ENCODE peak calls at places on chromosomes 7 and 10, in nine cellular contexts. One of them, this sample, is unnamed.

GRCh38 chr7:134444961-134445315 is 14.0 kb downstream of the AKR1B1 start:
- DNase-seq in CD4-positive, alpha-beta memory T cell: no peak
- DNase-seq in caudate nucleus: no peak
- DNase-seq in right lobe of liver: no peak
- DNase-seq in neural crest cell: no peak
- DNase-seq in body of pancreas: no peak
- DNase-seq in activated CD4-positive, alpha-beta T cell treated with anti-CD3 and anti-CD28 coated beads, Interleukin-2, amount 50 U/mL, for 1 hour: no peak
- DNase-seq in mucosa of gallbladder: no peak
- DNase-seq in stimulated activated CD8-positive, alpha-beta memory T cell treated with anti-CD3 and anti-CD28 coated beads, Interleukin-15, amount 100 ng/mL, for 4 hours: no peak
- DNase-seq in this sample: no peak

GRCh38 chr10:25698638-25699037 is 235.4 kb upstream of the MYO3A start:
- DNase-seq in mucosa of gallbladder: no peak
- DNase-seq in CD4-positive, alpha-beta memory T cell: no peak
- DNase-seq in activated CD4-positive, alpha-beta T cell treated with anti-CD3 and anti-CD28 coated beads, Interleukin-2, amount 50 U/mL, for 1 hour: no peak
- DNase-seq in right lobe of liver: no peak
- DNase-seq in caudate nucleus: no peak
- DNase-seq in body of pancreas: no peak
- DNase-seq in neural crest cell: no peak
- DNase-seq in stimulated activated CD8-positive, alpha-beta memory T cell treated with anti-CD3 and anti-CD28 coated beads, Interleukin-15, amount 100 ng/mL, for 4 hours: no peak
- DNase-seq in this sample: no peak

GRCh38 chr10:123911866-123912265 is 20.3 kb upstream of the CPXM2 start:
- DNase-seq in activated CD4-positive, alpha-beta T cell treated with anti-CD3 and anti-CD28 coated beads, Interleukin-2, amount 50 U/mL, for 1 hour: no peak
- DNase-seq in CD4-positive, alpha-beta memory T cell: no peak
- DNase-seq in neural crest cell: no peak
- DNase-seq in right lobe of liver: no peak
- DNase-seq in body of pancreas: no peak
- DNase-seq in caudate nucleus: no peak
- DNase-seq in stimulated activated CD8-positive, alpha-beta memory T cell treated with anti-CD3 and anti-CD28 coated beads, Interleukin-15, amount 100 ng/mL, for 4 hours: no peak
- DNase-seq in mucosa of gallbladder: no peak
- DNase-seq in this sample: no peak

GRCh38 chr10:52322941-52323340 is 8.9 kb downstream of the DKK1 start:
- DNase-seq in caudate nucleus: no peak
- DNase-seq in body of pancreas: no peak
- DNase-seq in stimulated activated CD8-positive, alpha-beta memory T cell treated with anti-CD3 and anti-CD28 coated beads, Interleukin-15, amount 100 ng/mL, for 4 hours: no peak
- DNase-seq in right lobe of liver: no peak
- DNase-seq in mucosa of gallbladder: no peak
- DNase-seq in neural crest cell: no peak
- DNase-seq in activated CD4-positive, alpha-beta T cell treated with anti-CD3 and anti-CD28 coated beads, Interleukin-2, amount 50 U/mL, for 1 hour: no peak
- DNase-seq in CD4-positive, alpha-beta memory T cell: no peak
- DNase-seq in this sample: no peak

GRCh38 chr7:95933618-95934017 is 161.3 kb downstream of the DYNC1I1 start:
- DNase-seq in activated CD4-positive, alpha-beta T cell treated with anti-CD3 and anti-CD28 coated beads, Interleukin-2, amount 50 U/mL, for 1 hour: no peak
- DNase-seq in mucosa of gallbladder: no peak
- DNase-seq in right lobe of liver: no peak
- DNase-seq in body of pancreas: no peak
- DNase-seq in neural crest cell: no peak
- DNase-seq in stimulated activated CD8-positive, alpha-beta memory T cell treated with anti-CD3 and anti-CD28 coated beads, Interleukin-15, amount 100 ng/mL, for 4 hours: no peak
- DNase-seq in caudate nucleus: peak
- DNase-seq in CD4-positive, alpha-beta memory T cell: no peak
- DNase-seq in this sample: peak

GRCh38 chr10:102628451-102628911 is 15.8 kb upstream of the TRIM8 start:
- DNase-seq in stimulated activated CD8-positive, alpha-beta memory T cell treated with anti-CD3 and anti-CD28 coated beads, Interleukin-15, amount 100 ng/mL, for 4 hours: no peak
- DNase-seq in right lobe of liver: peak
- DNase-seq in activated CD4-positive, alpha-beta T cell treated with anti-CD3 and anti-CD28 coated beads, Interleukin-2, amount 50 U/mL, for 1 hour: no peak
- DNase-seq in body of pancreas: peak
- DNase-seq in CD4-positive, alpha-beta memory T cell: no peak
- DNase-seq in mucosa of gallbladder: no peak
- DNase-seq in caudate nucleus: peak
- DNase-seq in neural crest cell: no peak
- DNase-seq in this sample: peak

GRCh38 chr7:121107923-121108498 is 119.5 kb downstream of the CPED1 start:
- DNase-seq in stimulated activated CD8-positive, alpha-beta memory T cell treated with anti-CD3 and anti-CD28 coated beads, Interleukin-15, amount 100 ng/mL, for 4 hours: no peak
- DNase-seq in CD4-positive, alpha-beta memory T cell: peak
- DNase-seq in body of pancreas: no peak
- DNase-seq in neural crest cell: no peak
- DNase-seq in caudate nucleus: no peak
- DNase-seq in activated CD4-positive, alpha-beta T cell treated with anti-CD3 and anti-CD28 coated beads, Interleukin-2, amount 50 U/mL, for 1 hour: no peak
- DNase-seq in mucosa of gallbladder: no peak
- DNase-seq in right lobe of liver: no peak
- DNase-seq in this sample: peak

GRCh38 chr10:91238191-91238590 is 17.7 kb downstream of the PCGF5 start:
- DNase-seq in CD4-positive, alpha-beta memory T cell: no peak
- DNase-seq in caudate nucleus: no peak
- DNase-seq in activated CD4-positive, alpha-beta T cell treated with anti-CD3 and anti-CD28 coated beads, Interleukin-2, amount 50 U/mL, for 1 hour: no peak
- DNase-seq in stimulated activated CD8-positive, alpha-beta memory T cell treated with anti-CD3 and anti-CD28 coated beads, Interleukin-15, amount 100 ng/mL, for 4 hours: no peak
- DNase-seq in mucosa of gallbladder: no peak
- DNase-seq in body of pancreas: no peak
- DNase-seq in right lobe of liver: no peak
- DNase-seq in neural crest cell: no peak
- DNase-seq in this sample: no peak

GRCh38 chr7:90891529-90891928 is 295.4 kb downstream of the CDK14 start:
- DNase-seq in body of pancreas: no peak
- DNase-seq in caudate nucleus: no peak
- DNase-seq in right lobe of liver: no peak
- DNase-seq in neural crest cell: no peak
- DNase-seq in mucosa of gallbladder: no peak
- DNase-seq in activated CD4-positive, alpha-beta T cell treated with anti-CD3 and anti-CD28 coated beads, Interleukin-2, amount 50 U/mL, for 1 hour: no peak
- DNase-seq in stimulated activated CD8-positive, alpha-beta memory T cell treated with anti-CD3 and anti-CD28 coated beads, Interleukin-15, amount 100 ng/mL, for 4 hours: no peak
- DNase-seq in CD4-positive, alpha-beta memory T cell: no peak
- DNase-seq in this sample: no peak

GRCh38 chr7:22874904-22875303 is 52.3 kb upstream of the TOMM7 start:
- DNase-seq in neural crest cell: no peak
- DNase-seq in mucosa of gallbladder: no peak
- DNase-seq in CD4-positive, alpha-beta memory T cell: no peak
- DNase-seq in activated CD4-positive, alpha-beta T cell treated with anti-CD3 and anti-CD28 coated beads, Interleukin-2, amount 50 U/mL, for 1 hour: no peak
- DNase-seq in body of pancreas: no peak
- DNase-seq in caudate nucleus: no peak
- DNase-seq in stimulated activated CD8-positive, alpha-beta memory T cell treated with anti-CD3 and anti-CD28 coated beads, Interleukin-15, amount 100 ng/mL, for 4 hours: no peak
- DNase-seq in right lobe of liver: no peak
- DNase-seq in this sample: no peak

GRCh38 chr10:88800152-88801125 is 2.1 kb upstream of the LIPM start:
- DNase-seq in CD4-positive, alpha-beta memory T cell: no peak
- DNase-seq in caudate nucleus: no peak
- DNase-seq in neural crest cell: no peak
- DNase-seq in stimulated activated CD8-positive, alpha-beta memory T cell treated with anti-CD3 and anti-CD28 coated beads, Interleukin-15, amount 100 ng/mL, for 4 hours: no peak
- DNase-seq in right lobe of liver: no peak
- DNase-seq in body of pancreas: no peak
- DNase-seq in mucosa of gallbladder: no peak
- DNase-seq in activated CD4-positive, alpha-beta T cell treated with anti-CD3 and anti-CD28 coated beads, Interleukin-2, amount 50 U/mL, for 1 hour: no peak
- DNase-seq in this sample: no peak

GRCh38 chr7:31688347-31688746 is 1.3 kb downstream of the PPP1R17 start:
- DNase-seq in right lobe of liver: no peak
- DNase-seq in stimulated activated CD8-positive, alpha-beta memory T cell treated with anti-CD3 and anti-CD28 coated beads, Interleukin-15, amount 100 ng/mL, for 4 hours: no peak
- DNase-seq in mucosa of gallbladder: no peak
- DNase-seq in CD4-positive, alpha-beta memory T cell: no peak
- DNase-seq in body of pancreas: no peak
- DNase-seq in caudate nucleus: no peak
- DNase-seq in neural crest cell: no peak
- DNase-seq in activated CD4-positive, alpha-beta T cell treated with anti-CD3 and anti-CD28 coated beads, Interleukin-2, amount 50 U/mL, for 1 hour: no peak
- DNase-seq in this sample: no peak

GRCh38 chr10:72524489-72524888 is 101.4 kb downstream of the MICU1 start:
- DNase-seq in body of pancreas: no peak
- DNase-seq in CD4-positive, alpha-beta memory T cell: no peak
- DNase-seq in activated CD4-positive, alpha-beta T cell treated with anti-CD3 and anti-CD28 coated beads, Interleukin-2, amount 50 U/mL, for 1 hour: no peak
- DNase-seq in mucosa of gallbladder: no peak
- DNase-seq in caudate nucleus: no peak
- DNase-seq in right lobe of liver: no peak
- DNase-seq in stimulated activated CD8-positive, alpha-beta memory T cell treated with anti-CD3 and anti-CD28 coated beads, Interleukin-15, amount 100 ng/mL, for 4 hours: no peak
- DNase-seq in neural crest cell: no peak
- DNase-seq in this sample: no peak

GRCh38 chr10:46077616-46078268 is 31.7 kb upstream of the MSMB start:
- DNase-seq in mucosa of gallbladder: no peak
- DNase-seq in body of pancreas: no peak
- DNase-seq in caudate nucleus: no peak
- DNase-seq in stimulated activated CD8-positive, alpha-beta memory T cell treated with anti-CD3 and anti-CD28 coated beads, Interleukin-15, amount 100 ng/mL, for 4 hours: no peak
- DNase-seq in CD4-positive, alpha-beta memory T cell: no peak
- DNase-seq in right lobe of liver: no peak
- DNase-seq in neural crest cell: no peak
- DNase-seq in activated CD4-positive, alpha-beta T cell treated with anti-CD3 and anti-CD28 coated beads, Interleukin-2, amount 50 U/mL, for 1 hour: no peak
- DNase-seq in this sample: no peak

GRCh38 chr7:151008511-151009323 is 15.6 kb downstream of the ATG9B start:
- DNase-seq in activated CD4-positive, alpha-beta T cell treated with anti-CD3 and anti-CD28 coated beads, Interleukin-2, amount 50 U/mL, for 1 hour: peak
- DNase-seq in right lobe of liver: peak
- DNase-seq in body of pancreas: peak
- DNase-seq in caudate nucleus: peak
- DNase-seq in neural crest cell: no peak
- DNase-seq in mucosa of gallbladder: peak
- DNase-seq in CD4-positive, alpha-beta memory T cell: peak
- DNase-seq in stimulated activated CD8-positive, alpha-beta memory T cell treated with anti-CD3 and anti-CD28 coated beads, Interleukin-15, amount 100 ng/mL, for 4 hours: peak
- DNase-seq in this sample: no peak

GRCh38 chr7:132436121-132436520 is 140.1 kb downstream of the PLXNA4 start:
- DNase-seq in neural crest cell: no peak
- DNase-seq in caudate nucleus: no peak
- DNase-seq in mucosa of gallbladder: peak
- DNase-seq in body of pancreas: no peak
- DNase-seq in CD4-positive, alpha-beta memory T cell: no peak
- DNase-seq in stimulated activated CD8-positive, alpha-beta memory T cell treated with anti-CD3 and anti-CD28 coated beads, Interleukin-15, amount 100 ng/mL, for 4 hours: no peak
- DNase-seq in activated CD4-positive, alpha-beta T cell treated with anti-CD3 and anti-CD28 coated beads, Interleukin-2, amount 50 U/mL, for 1 hour: no peak
- DNase-seq in right lobe of liver: no peak
- DNase-seq in this sample: no peak

GRCh38 chr7:1706381-1706720 is 36.3 kb downstream of the ELFN1 start:
- DNase-seq in right lobe of liver: no peak
- DNase-seq in CD4-positive, alpha-beta memory T cell: no peak
- DNase-seq in activated CD4-positive, alpha-beta T cell treated with anti-CD3 and anti-CD28 coated beads, Interleukin-2, amount 50 U/mL, for 1 hour: no peak
- DNase-seq in caudate nucleus: no peak
- DNase-seq in stimulated activated CD8-positive, alpha-beta memory T cell treated with anti-CD3 and anti-CD28 coated beads, Interleukin-15, amount 100 ng/mL, for 4 hours: no peak
- DNase-seq in mucosa of gallbladder: no peak
- DNase-seq in neural crest cell: no peak
- DNase-seq in body of pancreas: no peak
- DNase-seq in this sample: no peak

GRCh38 chr10:97850446-97850845 is 803 bp downstream of the GOLGA7B start:
- DNase-seq in caudate nucleus: no peak
- DNase-seq in CD4-positive, alpha-beta memory T cell: peak
- DNase-seq in mucosa of gallbladder: no peak
- DNase-seq in activated CD4-positive, alpha-beta T cell treated with anti-CD3 and anti-CD28 coated beads, Interleukin-2, amount 50 U/mL, for 1 hour: no peak
- DNase-seq in body of pancreas: peak
- DNase-seq in right lobe of liver: no peak
- DNase-seq in neural crest cell: no peak
- DNase-seq in stimulated activated CD8-positive, alpha-beta memory T cell treated with anti-CD3 and anti-CD28 coated beads, Interleukin-15, amount 100 ng/mL, for 4 hours: no peak
- DNase-seq in this sample: no peak

GRCh38 chr10:86585037-86585725 is 63.6 kb upstream of the WAPL start:
- DNase-seq in CD4-positive, alpha-beta memory T cell: peak
- DNase-seq in activated CD4-positive, alpha-beta T cell treated with anti-CD3 and anti-CD28 coated beads, Interleukin-2, amount 50 U/mL, for 1 hour: peak
- DNase-seq in mucosa of gallbladder: peak
- DNase-seq in neural crest cell: peak
- DNase-seq in body of pancreas: peak
- DNase-seq in stimulated activated CD8-positive, alpha-beta memory T cell treated with anti-CD3 and anti-CD28 coated beads, Interleukin-15, amount 100 ng/mL, for 4 hours: peak
- DNase-seq in caudate nucleus: peak
- DNase-seq in right lobe of liver: peak
- DNase-seq in this sample: peak

GRCh38 chr7:48046458-48046857 is 11.1 kb downstream of the C7orf57 start:
- DNase-seq in caudate nucleus: no peak
- DNase-seq in right lobe of liver: no peak
- DNase-seq in neural crest cell: no peak
- DNase-seq in body of pancreas: no peak
- DNase-seq in mucosa of gallbladder: no peak
- DNase-seq in CD4-positive, alpha-beta memory T cell: peak
- DNase-seq in activated CD4-positive, alpha-beta T cell treated with anti-CD3 and anti-CD28 coated beads, Interleukin-2, amount 50 U/mL, for 1 hour: no peak
- DNase-seq in stimulated activated CD8-positive, alpha-beta memory T cell treated with anti-CD3 and anti-CD28 coated beads, Interleukin-15, amount 100 ng/mL, for 4 hours: no peak
- DNase-seq in this sample: no peak

GRCh38 chr10:43316988-43317387 is 50.1 kb upstream of the RASGEF1A start:
- DNase-seq in stimulated activated CD8-positive, alpha-beta memory T cell treated with anti-CD3 and anti-CD28 coated beads, Interleukin-15, amount 100 ng/mL, for 4 hours: no peak
- DNase-seq in mucosa of gallbladder: peak
- DNase-seq in activated CD4-positive, alpha-beta T cell treated with anti-CD3 and anti-CD28 coated beads, Interleukin-2, amount 50 U/mL, for 1 hour: no peak
- DNase-seq in caudate nucleus: no peak
- DNase-seq in neural crest cell: no peak
- DNase-seq in CD4-positive, alpha-beta memory T cell: no peak
- DNase-seq in right lobe of liver: no peak
- DNase-seq in body of pancreas: peak
- DNase-seq in this sample: no peak

GRCh38 chr10:5283305-5284158 is 81.2 kb upstream of the UCN3 start:
- DNase-seq in body of pancreas: peak
- DNase-seq in mucosa of gallbladder: peak
- DNase-seq in stimulated activated CD8-positive, alpha-beta memory T cell treated with anti-CD3 and anti-CD28 coated beads, Interleukin-15, amount 100 ng/mL, for 4 hours: no peak
- DNase-seq in caudate nucleus: no peak
- DNase-seq in CD4-positive, alpha-beta memory T cell: peak
- DNase-seq in activated CD4-positive, alpha-beta T cell treated with anti-CD3 and anti-CD28 coated beads, Interleukin-2, amount 50 U/mL, for 1 hour: peak
- DNase-seq in neural crest cell: peak
- DNase-seq in right lobe of liver: peak
- DNase-seq in this sample: peak

GRCh38 chr10:70508912-70509366 is 30.4 kb downstream of the PALD1 start:
- DNase-seq in mucosa of gallbladder: peak
- DNase-seq in right lobe of liver: no peak
- DNase-seq in body of pancreas: peak
- DNase-seq in caudate nucleus: peak
- DNase-seq in CD4-positive, alpha-beta memory T cell: no peak
- DNase-seq in activated CD4-positive, alpha-beta T cell treated with anti-CD3 and anti-CD28 coated beads, Interleukin-2, amount 50 U/mL, for 1 hour: no peak
- DNase-seq in stimulated activated CD8-positive, alpha-beta memory T cell treated with anti-CD3 and anti-CD28 coated beads, Interleukin-15, amount 100 ng/mL, for 4 hours: no peak
- DNase-seq in neural crest cell: no peak
- DNase-seq in this sample: peak

GRCh38 chr10:59808896-59809643 is 55.8 kb upstream of the MRLN start:
- DNase-seq in activated CD4-positive, alpha-beta T cell treated with anti-CD3 and anti-CD28 coated beads, Interleukin-2, amount 50 U/mL, for 1 hour: peak
- DNase-seq in caudate nucleus: peak
- DNase-seq in CD4-positive, alpha-beta memory T cell: peak
- DNase-seq in mucosa of gallbladder: peak
- DNase-seq in stimulated activated CD8-positive, alpha-beta memory T cell treated with anti-CD3 and anti-CD28 coated beads, Interleukin-15, amount 100 ng/mL, for 4 hours: peak
- DNase-seq in body of pancreas: peak
- DNase-seq in right lobe of liver: peak
- DNase-seq in neural crest cell: peak
- DNase-seq in this sample: peak

GRCh38 chr10:4332764-4333473 is 493.1 kb upstream of the AKR1E2 start:
- DNase-seq in mucosa of gallbladder: no peak
- DNase-seq in stimulated activated CD8-positive, alpha-beta memory T cell treated with anti-CD3 and anti-CD28 coated beads, Interleukin-15, amount 100 ng/mL, for 4 hours: no peak
- DNase-seq in body of pancreas: no peak
- DNase-seq in caudate nucleus: no peak
- DNase-seq in activated CD4-positive, alpha-beta T cell treated with anti-CD3 and anti-CD28 coated beads, Interleukin-2, amount 50 U/mL, for 1 hour: no peak
- DNase-seq in right lobe of liver: no peak
- DNase-seq in CD4-positive, alpha-beta memory T cell: peak
- DNase-seq in neural crest cell: no peak
- DNase-seq in this sample: no peak

GRCh38 chr7:151327659-151328058 is 14.0 kb upstream of the NUB1 start:
- DNase-seq in caudate nucleus: no peak
- DNase-seq in mucosa of gallbladder: no peak
- DNase-seq in stimulated activated CD8-positive, alpha-beta memory T cell treated with anti-CD3 and anti-CD28 coated beads, Interleukin-15, amount 100 ng/mL, for 4 hours: no peak
- DNase-seq in neural crest cell: no peak
- DNase-seq in body of pancreas: no peak
- DNase-seq in CD4-positive, alpha-beta memory T cell: no peak
- DNase-seq in right lobe of liver: no peak
- DNase-seq in activated CD4-positive, alpha-beta T cell treated with anti-CD3 and anti-CD28 coated beads, Interleukin-2, amount 50 U/mL, for 1 hour: no peak
- DNase-seq in this sample: no peak

GRCh38 chr7:52540041-52540440 is 495.4 kb upstream of the POM121L12 start:
- DNase-seq in body of pancreas: no peak
- DNase-seq in caudate nucleus: no peak
- DNase-seq in activated CD4-positive, alpha-beta T cell treated with anti-CD3 and anti-CD28 coated beads, Interleukin-2, amount 50 U/mL, for 1 hour: no peak
- DNase-seq in CD4-positive, alpha-beta memory T cell: no peak
- DNase-seq in mucosa of gallbladder: no peak
- DNase-seq in neural crest cell: no peak
- DNase-seq in stimulated activated CD8-positive, alpha-beta memory T cell treated with anti-CD3 and anti-CD28 coated beads, Interleukin-15, amount 100 ng/mL, for 4 hours: no peak
- DNase-seq in right lobe of liver: no peak
- DNase-seq in this sample: no peak

GRCh38 chr10:75660833-75661232 is 229.4 kb downstream of the LRMDA start:
- DNase-seq in mucosa of gallbladder: no peak
- DNase-seq in neural crest cell: no peak
- DNase-seq in right lobe of liver: no peak
- DNase-seq in caudate nucleus: no peak
- DNase-seq in activated CD4-positive, alpha-beta T cell treated with anti-CD3 and anti-CD28 coated beads, Interleukin-2, amount 50 U/mL, for 1 hour: no peak
- DNase-seq in stimulated activated CD8-positive, alpha-beta memory T cell treated with anti-CD3 and anti-CD28 coated beads, Interleukin-15, amount 100 ng/mL, for 4 hours: no peak
- DNase-seq in body of pancreas: peak
- DNase-seq in CD4-positive, alpha-beta memory T cell: no peak
- DNase-seq in this sample: no peak

GRCh38 chr7:30921540-30921930 is 9.9 kb downstream of the AQP1 start:
- DNase-seq in neural crest cell: no peak
- DNase-seq in right lobe of liver: peak
- DNase-seq in mucosa of gallbladder: no peak
- DNase-seq in caudate nucleus: no peak
- DNase-seq in body of pancreas: no peak
- DNase-seq in CD4-positive, alpha-beta memory T cell: no peak
- DNase-seq in stimulated activated CD8-positive, alpha-beta memory T cell treated with anti-CD3 and anti-CD28 coated beads, Interleukin-15, amount 100 ng/mL, for 4 hours: no peak
- DNase-seq in activated CD4-positive, alpha-beta T cell treated with anti-CD3 and anti-CD28 coated beads, Interleukin-2, amount 50 U/mL, for 1 hour: no peak
- DNase-seq in this sample: no peak

GRCh38 chr7:44106311-44107065 is 2.3 kb downstream of the AEBP1 start:
- DNase-seq in neural crest cell: no peak
- DNase-seq in body of pancreas: no peak
- DNase-seq in stimulated activated CD8-positive, alpha-beta memory T cell treated with anti-CD3 and anti-CD28 coated beads, Interleukin-15, amount 100 ng/mL, for 4 hours: no peak
- DNase-seq in caudate nucleus: no peak
- DNase-seq in CD4-positive, alpha-beta memory T cell: no peak
- DNase-seq in activated CD4-positive, alpha-beta T cell treated with anti-CD3 and anti-CD28 coated beads, Interleukin-2, amount 50 U/mL, for 1 hour: no peak
- DNase-seq in mucosa of gallbladder: no peak
- DNase-seq in right lobe of liver: no peak
- DNase-seq in this sample: no peak